ENCODE peak calls at places on chromosomes 12 and 14, in four cellular contexts. M is astrocyte, H is fibroblast of lung, T is GM23248. Q is an unnamed sample.

GRCh38 chr12:27781680-27782079 is 1.6 kb upstream of the MANSC4 start:
- DNase-seq in M (no peak), H (peak; percentile 27), T (no peak), Q (no peak)

GRCh38 chr12:112686373-112686772 is 105.2 kb upstream of the RPH3A start:
- DNase-seq in M (no peak), H (peak; percentile 20), T (peak; percentile 19), Q (no peak)

GRCh38 chr14:33567736-33568124 is 383.1 kb downstream of the EGLN3 start:
- DNase-seq in M (peak; percentile 78), H (peak; percentile 81), T (peak; percentile 12), Q (no peak)

GRCh38 chr12:55816876-55817351 is 610 bp downstream of the SARNP start:
- DNase-seq in M (peak; percentile 19), H (no peak), T (peak; percentile 69), Q (no peak)

GRCh38 chr12:1103632-1104031 is 112.6 kb downstream of the ERC1 start:
- DNase-seq in M (no peak), H (no peak), T (peak; percentile 18), Q (no peak)

GRCh38 chr12:126953365-126953889 is 1313.5 kb upstream of the TMEM132C start:
- DNase-seq in M (no peak), H (no peak), T (no peak), Q (no peak)

GRCh38 chr14:104103061-104104005 is 17.8 kb downstream of the ASPG start:
- DNase-seq in M (no peak), H (no peak), T (no peak), Q (no peak)

GRCh38 chr12:78191611-78192010 is 360.9 kb downstream of the NAV3 start:
- DNase-seq in M (no peak), H (peak; percentile 27), T (peak; percentile 48), Q (no peak)

GRCh38 chr14:62189698-62190097 is 427.5 kb downstream of the SNAPC1 start:
- DNase-seq in M (peak; percentile 73), H (peak; percentile 82), T (peak; percentile 77), Q (no peak)

GRCh38 chr14:34297786-34298520 is 164.1 kb downstream of the SPTSSA start:
- DNase-seq in M (no peak), H (no peak), T (no peak), Q (no peak)

GRCh38 chr12:77689510-77690086 is 141.1 kb upstream of the NAV3 start:
- DNase-seq in M (no peak), H (no peak), T (no peak), Q (no peak)

GRCh38 chr12:41407240-41407799 is 219.2 kb downstream of the PDZRN4 start:
- DNase-seq in M (no peak), H (no peak), T (no peak), Q (no peak)

GRCh38 chr14:93200553-93200952 is 6.3 kb downstream of the GON7 start:
- DNase-seq in M (no peak), H (no peak), T (no peak), Q (no peak)

GRCh38 chr14:88729159-88729558 is 63.6 kb downstream of the EML5 start:
- DNase-seq in M (no peak), H (no peak), T (peak; percentile 23), Q (no peak)

GRCh38 chr12:52054231-52054837 is 3.1 kb downstream of the NR4A1 start:
- DNase-seq in M (no peak), H (no peak), T (no peak), Q (no peak)

GRCh38 chr14:43041207-43041606 is 1434.5 kb downstream of the LRFN5 start:
- DNase-seq in M (no peak), H (no peak), T (no peak), Q (no peak)
- TF ChIP-seq EZH2 in M (no peak), H (no peak), T (no peak), Q (no peak)

GRCh38 chr12:54004841-54005530 is 3.8 kb upstream of the HOXC8 start:
- DNase-seq in M (no peak), H (no peak), T (no peak), Q (no peak)
- TF ChIP-seq EZH2 in M (no peak), H (no peak), T (no peak), Q (no peak)

DNA sequence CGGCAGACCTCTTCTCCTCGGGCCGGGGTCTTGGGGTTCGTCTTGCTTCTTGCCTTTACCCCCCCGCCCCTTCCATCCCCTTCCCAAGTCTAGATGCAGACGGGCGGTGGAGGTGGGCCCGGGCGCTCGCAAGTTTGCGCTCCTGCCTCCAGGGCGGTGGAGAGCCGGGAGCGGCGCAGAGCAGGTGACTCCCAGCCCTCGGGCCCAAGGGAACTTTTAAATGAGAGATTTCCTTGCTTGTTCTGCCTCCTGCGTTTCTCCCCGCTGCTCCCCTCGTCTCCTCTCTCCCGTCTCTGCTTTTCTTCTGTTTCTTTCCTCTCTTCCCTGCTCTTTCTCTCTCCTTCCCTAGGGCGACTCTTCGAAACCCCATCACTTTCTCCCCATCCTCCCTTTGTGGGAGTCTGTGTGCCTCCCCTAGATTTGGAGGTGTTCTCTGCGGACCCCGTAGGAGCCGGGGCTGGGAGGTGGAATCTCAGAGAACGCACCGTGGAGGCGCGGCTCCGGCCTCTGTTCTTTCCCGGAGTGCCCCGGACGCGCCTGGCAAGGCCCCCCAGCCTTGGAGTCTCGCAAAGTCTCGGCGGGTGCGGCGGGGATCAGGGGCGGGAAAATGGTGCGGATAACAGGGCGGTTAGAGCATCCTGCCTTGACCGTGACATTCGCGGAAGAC is 114.7 kb upstream of the MYL2 start:
- DNase-seq in M (no peak), H (no peak), T (peak; percentile 4), Q (no peak)
- TF ChIP-seq EZH2 in M (no peak), H (peak; percentile 64), T (peak; percentile 77), Q (no peak)

DNA sequence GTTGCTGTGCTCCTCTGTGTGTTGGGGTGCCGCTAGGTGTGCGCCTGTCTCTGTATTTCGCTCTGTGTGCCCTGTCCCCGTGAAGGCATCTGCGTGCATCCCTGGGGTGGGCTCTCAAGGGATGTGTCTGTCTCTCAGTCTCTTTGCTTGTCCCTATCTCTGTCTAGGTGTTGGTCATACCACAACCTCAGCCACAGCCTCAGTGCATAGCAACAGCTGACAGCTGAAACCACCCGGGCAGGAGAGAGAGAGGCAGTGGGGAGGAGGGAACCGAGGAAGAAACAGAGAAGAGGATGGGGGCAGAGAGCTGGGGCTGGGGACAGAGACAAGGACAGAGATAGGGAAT is 953 bp upstream of the NXPH4 start:
- DNase-seq in M (no peak), H (peak; percentile 30), T (peak; percentile 71), Q (no peak)
- TF ChIP-seq EZH2 in M (no peak), H (peak; percentile 72), T (no peak), Q (no peak)